ENCODE peak calls at places on chromosomes 3 and 15, in eight cellular contexts. I is naive thymus-derived CD8-positive, alpha-beta T cell; X is HepG2; H is left lung; J is gastrocnemius medialis; Z is activated naive CD4-positive, alpha-beta T cell treated with anti-CD3 and anti-CD28 coated beads, Interleukin-2, amount 50 U/mL, for 72 hours; Y is aorta; M is activated naive CD8-positive, alpha-beta T cell treated with anti-CD3 and anti-CD28 coated beads, Interleukin-2, amount 50 U/mL, for 24 hours. U is an unnamed sample.

GRCh38 chr3:140859592-140860336 is 81.9 kb upstream of the SLC25A36 start:
- ATAC-seq in H (no peak), X (no peak), Z (no peak), J (no peak), M (no peak), Y (no peak), I (no peak), U (no peak)

GRCh38 chr3:183884097-183884436 is 613 bp downstream of the PARL start:
- ATAC-seq in Z (peak; percentile 0), J (no peak), I (no peak), Y (no peak), X (no peak), H (peak; percentile 2), M (peak; percentile 1), U (no peak)

GRCh38 chr3:58048301-58048700 is 40.1 kb downstream of the FLNB start:
- ATAC-seq in X (no peak), Z (no peak), I (no peak), H (peak; percentile 57), M (no peak), Y (no peak), J (peak; percentile 40), U (no peak)

GRCh38 chr3:55579499-55579898 is 92.4 kb upstream of the WNT5A start:
- ATAC-seq in M (no peak), J (no peak), Y (no peak), I (no peak), H (no peak), Z (no peak), X (no peak), U (no peak)

GRCh38 chr3:195460355-195460754 is 17.5 kb upstream of the ACAP2 start:
- ATAC-seq in I (no peak), X (no peak), Z (no peak), Y (no peak), M (no peak), J (no peak), H (no peak), U (no peak)

GRCh38 chr3:192494176-192494575 is 233.2 kb downstream of the FGF12 start:
- ATAC-seq in Y (no peak), Z (no peak), M (no peak), X (no peak), H (no peak), J (no peak), I (no peak), U (no peak)

GRCh38 chr3:53199834-53200233 is 38.8 kb downstream of the PRKCD start:
- ATAC-seq in M (no peak), Z (no peak), H (no peak), X (no peak), I (no peak), Y (no peak), J (no peak), U (no peak)

GRCh38 chr3:170021083-170021482 is 16.7 kb upstream of the GPR160 start:
- ATAC-seq in J (no peak), H (no peak), M (peak; percentile 52), Z (peak; percentile 52), Y (no peak), I (peak; percentile 66), X (peak; percentile 53), U (no peak)

GRCh38 chr3:132805071-132805470 is 82.9 kb upstream of the NPHP3 start:
- ATAC-seq in Z (no peak), I (no peak), J (no peak), H (no peak), M (no peak), X (no peak), Y (no peak), U (no peak)

GRCh38 chr3:51075221-51075775 is 309.8 kb upstream of the MANF start:
- ATAC-seq in H (no peak), M (no peak), Z (no peak), I (no peak), J (no peak), X (no peak), Y (no peak), U (no peak)

GRCh38 chr3:35383719-35384555 is 255.4 kb upstream of the ARPP21 start:
- ATAC-seq in M (no peak), I (no peak), X (no peak), H (no peak), Z (no peak), J (no peak), Y (peak; percentile 7), U (no peak)

GRCh38 chr15:50009634-50010033 is 109.4 kb downstream of the ATP8B4 start:
- ATAC-seq in J (no peak), M (no peak), X (no peak), Y (no peak), Z (no peak), H (no peak), I (no peak), U (no peak)

GRCh38 chr15:52445553-52445952 is 83.1 kb downstream of the MYO5A start:
- ATAC-seq in Y (no peak), Z (no peak), M (no peak), H (no peak), X (no peak), J (no peak), I (no peak), U (no peak)

GRCh38 chr15:82122754-82123400 is 77.1 kb upstream of the MEX3B start:
- ATAC-seq in Z (no peak), I (no peak), M (no peak), Y (no peak), J (peak; percentile 82), H (peak; percentile 71), X (no peak), U (no peak)

GRCh38 chr3:149604125-149604851 is 53.5 kb downstream of the WWTR1 start:
- ATAC-seq in M (no peak), I (no peak), Z (no peak), X (peak; percentile 15), H (no peak), Y (no peak), J (no peak), U (no peak)

GRCh38 chr3:158770254-158771017 is 31.4 kb upstream of the MFSD1 start:
- ATAC-seq in Z (no peak), Y (no peak), H (no peak), I (no peak), X (no peak), J (no peak), M (no peak), U (no peak)

GRCh38 chr3:112175646-112176045 is 42.6 kb upstream of the GCSAM start:
- ATAC-seq in H (no peak), M (no peak), Z (no peak), I (no peak), Y (no peak), J (no peak), X (no peak), U (no peak)

GRCh38 chr15:101732772-101733171 is 8.5 kb upstream of the TARS3 start:
- ATAC-seq in H (no peak), M (no peak), X (no peak), Z (no peak), I (no peak), Y (no peak), J (no peak), U (no peak)

GRCh38 chr3:151837057-151837456 is 23.1 kb downstream of the AADAC start:
- ATAC-seq in Y (no peak), J (no peak), X (no peak), Z (peak; percentile 13), H (peak; percentile 79), I (no peak), M (peak; percentile 28), U (peak; percentile 42)

GRCh38 chr3:37729119-37729518 is 132.6 kb upstream of the CTDSPL start:
- ATAC-seq in H (no peak), M (peak; percentile 20), J (no peak), Y (no peak), Z (no peak), I (no peak), X (no peak), U (no peak)

GRCh38 chr15:101499863-101500713 is 10.6 kb upstream of the PCSK6 start:
- ATAC-seq in X (no peak), Z (peak; percentile 32), H (no peak), M (no peak), J (peak; percentile 84), I (no peak), Y (no peak), U (peak; percentile 55)

GRCh38 chr3:12473503-12473902 is 10.8 kb upstream of the TSEN2 start:
- ATAC-seq in X (no peak), Y (peak; percentile 59), J (no peak), I (no peak), H (no peak), M (no peak), Z (no peak), U (peak; percentile 59)

GRCh38 chr15:63755162-63755561 is 78.6 kb downstream of the HERC1 start:
- ATAC-seq in Y (no peak), H (no peak), X (no peak), J (no peak), I (no peak), M (no peak), Z (no peak), U (no peak)

GRCh38 chr15:24857094-24857437 is 97.7 kb upstream of the SNRPN start:
- ATAC-seq in Y (no peak), Z (no peak), X (no peak), I (no peak), H (no peak), M (no peak), J (no peak), U (no peak)

GRCh38 chr3:13479332-13479581 is 849 bp upstream of the HDAC11 start:
- ATAC-seq in J (peak; percentile 36), X (peak; percentile 51), H (peak; percentile 46), M (peak; percentile 25), Y (peak; percentile 37), Z (peak; percentile 6), I (peak; percentile 14), U (peak; percentile 18)

GRCh38 chr3:123314409-123315270 is 112.9 kb downstream of the SEC22A start:
- ATAC-seq in X (peak; percentile 65), Z (no peak), I (no peak), J (no peak), M (no peak), H (no peak), Y (peak; percentile 17), U (no peak)

GRCh38 chr15:25802285-25802830 is 60.8 kb downstream of the ATP10A start:
- ATAC-seq in M (no peak), Y (no peak), I (no peak), H (no peak), J (no peak), Z (no peak), X (no peak), U (no peak)

GRCh38 chr3:134600166-134600670 is 50.6 kb downstream of the KY start:
- ATAC-seq in J (no peak), I (no peak), Y (no peak), Z (peak; percentile 30), M (no peak), H (no peak), X (peak; percentile 15), U (no peak)

GRCh38 chr15:85946986-85947385 is 132.7 kb upstream of the AGBL1 start:
- ATAC-seq in Z (no peak), H (no peak), Y (no peak), I (no peak), M (no peak), X (no peak), J (no peak), U (no peak)

GRCh38 chr3:28053759-28054158 is 187.7 kb upstream of the CMC1 start:
- ATAC-seq in Z (peak; percentile 90), H (no peak), J (no peak), I (no peak), X (no peak), M (peak; percentile 87), Y (no peak), U (peak; percentile 88)